ENCODE peak calls at places on chromosomes 11 and 22, in six cellular contexts. W is HTR-8/SVneo; G is activated T-helper 1 cell treated with Interleukin-2 at 50 U/mL for 16 hours; R is GM13976; U is activated naive CD4-positive, alpha-beta T cell treated with anti-CD3 and anti-CD28 coated beads, Interleukin-2, amount 50 U/mL, for 16 hours; X is Calu3. A is an unnamed sample.

GRCh38 chr11:62545437-62546243 is 966 bp downstream of the AHNAK start:
- DNase-seq in W (peak), G (no peak), R (no peak), U (peak), X (peak), A (peak)

GRCh38 chr11:68809506-68809905 is 32.2 kb downstream of the CPT1A start:
- DNase-seq in W (no peak), G (no peak), R (no peak), U (no peak), X (no peak), A (no peak)

GRCh38 chr11:7536102-7536501 is 22.3 kb downstream of the PPFIBP2 start:
- DNase-seq in W (no peak), G (no peak), R (no peak), U (no peak), X (peak), A (no peak)

GRCh38 chr22:45211435-45211834 is 29.3 kb downstream of the KIAA0930 start:
- DNase-seq in W (no peak), G (no peak), R (no peak), U (no peak), X (no peak), A (no peak)

GRCh38 chr11:60950933-60951610 is 904 bp downstream of the SLC15A3 start:
- DNase-seq in W (no peak), G (no peak), R (peak), U (peak), X (no peak), A (no peak)

GRCh38 chr11:71563401-71563800 is 2.0 kb upstream of the KRTAP5-10 start:
- DNase-seq in W (peak), G (no peak), R (peak), U (no peak), X (peak), A (no peak)

GRCh38 chr11:78290293-78291176 is 101.8 kb downstream of the USP35 start:
- DNase-seq in W (peak), G (no peak), R (no peak), U (no peak), X (peak), A (no peak)

GRCh38 chr11:78467370-78467769 is 49.8 kb upstream of the GAB2 start:
- DNase-seq in W (no peak), G (no peak), R (no peak), U (no peak), X (no peak), A (no peak)

GRCh38 chr11:20407344-20407743 is 19.8 kb downstream of the PRMT3 start:
- DNase-seq in W (no peak), G (no peak), R (no peak), U (no peak), X (no peak), A (no peak)